ENCODE peak calls at places on chromosomes 12 and 14, in six cellular contexts. G is CD8-positive, alpha-beta memory T cell; I is tibial artery; Q is cardiac muscle cell; X is HepG2; N is naive thymus-derived CD4-positive, alpha-beta T cell. S is an unnamed sample.

GRCh38 chr12:14514154-14514842 is 53.4 kb downstream of the PLBD1 start:
- DNase-seq in G (no peak), I (no peak), X (peak; percentile 5), N (no peak), Q (peak; percentile 60), S (no peak)

GRCh38 chr12:304815-305214 is 42.2 kb upstream of the SLC6A13 start:
- DNase-seq in X (no peak), I (no peak), Q (no peak), N (no peak), G (no peak), S (no peak)

GRCh38 chr12:53425515-53426150 is 2.0 kb downstream of the AMHR2 start:
- DNase-seq in I (no peak), N (no peak), G (no peak), X (no peak), Q (no peak), S (no peak)

GRCh38 chr14:63770187-63770807 is 42.4 kb upstream of the SGPP1 start:
- DNase-seq in G (peak; percentile 68), N (no peak), Q (no peak), X (peak; percentile 57), I (peak; percentile 42), S (no peak)

GRCh38 chr14:78207414-78207813 is 37.2 kb downstream of the NRXN3 start:
- DNase-seq in Q (no peak), I (no peak), X (no peak), G (no peak), N (no peak), S (no peak)

GRCh38 chr14:99679111-99679510 is 5.0 kb upstream of the CYP46A1 start:
- DNase-seq in G (peak; percentile 29), X (no peak), I (no peak), Q (no peak), N (no peak), S (no peak)

GRCh38 chr14:99271288-99271941 is 582 bp downstream of the BCL11B start:
- DNase-seq in N (no peak), G (no peak), X (no peak), I (no peak), Q (no peak), S (no peak)

GRCh38 chr12:108633534-108634224 is at the start of gene SELPLG:
- DNase-seq in Q (no peak), G (peak; percentile 95), N (peak; percentile 70), X (no peak), I (peak; percentile 71), S (peak; percentile 65)

GRCh38 chr14:47332099-47332498 is 343.3 kb downstream of the MDGA2 start:
- DNase-seq in I (no peak), G (no peak), X (no peak), N (no peak), Q (no peak), S (no peak)

GRCh38 chr12:62856454-62856853 is 78.5 kb downstream of the PPM1H start:
- DNase-seq in Q (no peak), G (no peak), X (no peak), N (no peak), I (no peak), S (no peak)

GRCh38 chr12:108729612-108730336 is 1.5 kb downstream of the CORO1C start:
- DNase-seq in Q (peak; percentile 29), N (no peak), X (peak; percentile 37), G (no peak), I (no peak), S (no peak)

GRCh38 chr12:99059824-99060526 is 414.9 kb downstream of the APAF1 start:
- DNase-seq in Q (peak; percentile 45), G (no peak), X (no peak), I (peak; percentile 39), N (no peak), S (no peak)

GRCh38 chr12:98736352-98737326 is 91.5 kb downstream of the APAF1 start:
- DNase-seq in N (no peak), I (no peak), G (no peak), X (peak; percentile 66), Q (no peak), S (no peak)

GRCh38 chr12:4775936-4776335 is 55.7 kb downstream of the GALNT8 start:
- DNase-seq in N (no peak), Q (no peak), G (no peak), X (no peak), I (no peak), S (no peak)

GRCh38 chr14:96072076-96072475 is 32.9 kb downstream of the C14orf132 start:
- DNase-seq in X (no peak), G (no peak), Q (no peak), N (no peak), I (no peak), S (no peak)

GRCh38 chr14:80977103-80977728 is 21.8 kb downstream of the TSHR start:
- DNase-seq in N (no peak), Q (no peak), X (no peak), I (no peak), G (no peak), S (no peak)

GRCh38 chr12:120103044-120103338 is 13.6 kb downstream of the RAB35 start:
- DNase-seq in Q (no peak), G (no peak), N (no peak), X (no peak), I (no peak), S (no peak)

GRCh38 chr12:37672655-37673260 is 643.8 kb upstream of the ALG10B start:
- DNase-seq in N (no peak), G (no peak), Q (no peak), I (no peak), X (no peak), S (no peak)

GRCh38 chr12:24947541-24948451 is 1.1 kb downstream of the BCAT1 start:
- DNase-seq in X (no peak), G (no peak), I (no peak), N (no peak), Q (no peak), S (no peak)

GRCh38 chr12:131920902-131921840 is 7.9 kb upstream of the PUS1 start:
- DNase-seq in Q (no peak), X (no peak), N (no peak), I (no peak), G (no peak), S (peak; percentile 58)

GRCh38 chr14:22520235-22520634 is 68.8 kb downstream of the DAD1 start:
- DNase-seq in X (no peak), G (no peak), I (no peak), N (no peak), Q (no peak), S (no peak)

GRCh38 chr14:90402009-90402408 is 5.2 kb downstream of the CALM1 start:
- DNase-seq in I (no peak), G (no peak), N (no peak), X (no peak), Q (no peak), S (no peak)

GRCh38 chr14:68968051-68968450 is 11.1 kb downstream of the ACTN1 start:
- DNase-seq in N (peak; percentile 46), X (no peak), Q (no peak), G (peak; percentile 76), I (no peak), S (no peak)

DNA sequence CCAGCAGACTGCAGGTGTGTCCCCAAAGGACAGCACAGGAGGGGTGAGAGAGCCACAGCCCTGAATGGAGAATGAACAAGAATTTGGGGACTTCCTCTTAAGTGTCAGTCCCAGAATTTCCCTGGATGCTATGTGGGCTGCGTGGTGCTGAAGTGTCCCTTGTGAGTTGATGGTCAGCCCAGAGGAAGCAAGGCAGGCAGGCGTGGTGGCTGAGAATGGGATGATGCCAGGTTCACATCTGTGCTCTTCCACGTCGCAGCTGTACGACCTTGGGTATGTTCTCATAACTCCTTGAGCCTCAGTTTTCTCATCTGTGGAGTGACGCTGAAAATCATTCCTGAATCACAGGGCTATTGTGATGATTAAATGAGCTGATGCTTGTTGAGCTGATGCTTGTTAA is 62.1 kb upstream of the GPATCH2L start:
- DNase-seq in G (no peak), N (no peak), I (no peak), X (no peak), Q (no peak), S (peak; percentile 26)
- H3K4me3 ChIP-seq in G (no peak overlapping the region), N (no peak overlapping the region), I (no peak overlapping the region), X (no peak overlapping the region), Q (no peak overlapping the region), S (no peak overlapping the region)

GRCh38 chr12:57213763-57214397 is 2.7 kb upstream of the NXPH4 start:
- DNase-seq in X (no peak), I (no peak), G (no peak), Q (no peak), N (no peak), S (no peak)
- H3K27me3 ChIP-seq in X (peaks cover 40% of the 10 kb centered on the region), I (peaks cover 40% of the 10 kb centered on the region), G (peaks cover 49% of the 10 kb centered on the region), Q (peaks cover 53% of the 10 kb centered on the region), N (peaks cover 9% of the 10 kb centered on the region), S (peaks cover 44% of the 10 kb centered on the region)

GRCh38 chr12:113239288-113239771 is 18.1 kb downstream of the TPCN1 start:
- DNase-seq in X (no peak), I (peak; percentile 66), G (no peak), N (no peak), Q (no peak), S (no peak)

GRCh38 chr12:113242018-113242418 is 20.8 kb downstream of the TPCN1 start:
- DNase-seq in I (no peak), Q (no peak), X (no peak), G (no peak), N (no peak), S (no peak)

GRCh38 chr12:113239811-113240331 is 18.6 kb downstream of the TPCN1 start:
- DNase-seq in G (no peak), I (no peak), X (no peak), N (no peak), Q (peak; percentile 69), S (peak; percentile 69)

GRCh38 chr12:113241191-113242017 is 20.1 kb downstream of the TPCN1 start:
- DNase-seq in I (no peak), G (no peak), X (peak; percentile 25), Q (no peak), N (no peak), S (no peak)

GRCh38 chr12:113240395-113240794 is 19.1 kb downstream of the TPCN1 start:
- DNase-seq in X (no peak), G (no peak), Q (no peak), N (no peak), I (no peak), S (no peak)
- H3K4me1 ChIP-seq in X (peaks cover 46% of the 10 kb centered on the region), G (peaks cover 4% of the 10 kb centered on the region), Q (peaks cover 9% of the 10 kb centered on the region), N (no peaks in the 10 kb centered on the region), I (peaks cover 95% of the 10 kb centered on the region), S (peaks cover 100% of the 10 kb centered on the region)

GRCh38 chr14:104109731-104110361 is 24.3 kb downstream of the ASPG start:
- DNase-seq in G (peak; percentile 4), Q (no peak), I (no peak), N (no peak), X (no peak), S (peak; percentile 12)

GRCh38 chr14:104107101-104107581 is 21.6 kb downstream of the ASPG start:
- DNase-seq in Q (no peak), X (no peak), N (no peak), G (peak; percentile 35), I (no peak), S (peak; percentile 11)

GRCh38 chr14:104109121-104109541 is 23.6 kb downstream of the ASPG start:
- DNase-seq in X (no peak), Q (no peak), I (no peak), G (no peak), N (no peak), S (no peak)

GRCh38 chr14:104107611-104108569 is 22.4 kb downstream of the ASPG start:
- DNase-seq in Q (no peak), N (no peak), G (peak; percentile 45), X (no peak), I (no peak), S (peak; percentile 10)

DNA sequence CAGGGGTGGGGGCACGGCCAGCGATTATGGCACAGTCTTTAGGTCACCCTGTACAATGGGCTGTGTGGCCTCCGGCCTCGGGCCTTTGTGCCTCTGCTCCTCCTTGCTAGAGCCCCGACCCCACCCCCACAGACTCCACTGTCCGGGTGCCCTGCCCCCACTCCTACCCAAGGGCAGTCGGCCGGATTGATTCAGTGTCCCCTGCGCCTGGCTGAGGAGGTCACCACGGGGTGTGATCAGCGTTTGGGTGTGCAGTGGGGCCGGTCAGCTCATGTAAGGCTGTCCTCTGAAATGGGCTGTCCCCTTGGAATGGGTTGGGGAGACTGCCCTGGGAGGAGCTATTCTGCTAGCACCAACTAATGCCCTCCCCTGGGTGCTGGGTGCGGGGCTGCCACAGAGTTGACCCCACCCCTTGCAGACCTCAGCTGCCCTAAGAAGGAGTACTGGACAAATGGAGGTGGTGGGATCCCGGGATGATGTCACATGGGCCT is 23.1 kb downstream of the ASPG start:
- DNase-seq in X (no peak), G (peak; percentile 35), I (no peak), N (no peak), Q (no peak), S (peak; percentile 15)
- H3K4me3 ChIP-seq in X (no peak overlapping the region), G (no peak overlapping the region), I (no peak overlapping the region), N (no peak overlapping the region), Q (no peak overlapping the region), S (no peak overlapping the region)